ENCODE peak calls at places on chromosomes 12 and 14, in six cellular contexts. E, J, V, L, M and X are unnamed samples.

GRCh38 chr14:102779574-102780315 is 2.5 kb downstream of the TRAF3 start:
- DNase-seq in L (peak; percentile 54), E (peak; percentile 55), V (no peak), J (no peak), M (peak; percentile 52), X (peak; percentile 27)

GRCh38 chr14:100575266-100575995 is 11.8 kb downstream of the BEGAIN start:
- DNase-seq in V (no peak), J (no peak), L (no peak), M (no peak), E (no peak), X (no peak)

GRCh38 chr12:15443611-15444010 is 121.3 kb downstream of the PTPRO start:
- DNase-seq in M (no peak), V (no peak), L (no peak), E (no peak), J (no peak), X (peak; percentile 9)

GRCh38 chr12:94795520-94795919 is 145.2 kb upstream of the TMCC3 start:
- DNase-seq in V (peak; percentile 47), E (peak; percentile 60), M (peak; percentile 47), J (peak; percentile 70), L (peak; percentile 14), X (peak; percentile 67)

GRCh38 chr12:46492471-46493351 is 120.1 kb upstream of the SLC38A2 start:
- DNase-seq in E (peak; percentile 98), V (peak; percentile 93), L (no peak), J (peak; percentile 88), M (peak; percentile 85), X (peak; percentile 94)

GRCh38 chr14:103651585-103651984 is 22.6 kb downstream of the KLC1 start:
- DNase-seq in J (no peak), V (no peak), L (no peak), E (no peak), M (no peak), X (no peak)

GRCh38 chr12:7716391-7716790 is 5.2 kb downstream of the DPPA3 start:
- DNase-seq in E (no peak), J (peak; percentile 52), L (peak; percentile 47), M (no peak), V (no peak), X (peak; percentile 20)

GRCh38 chr12:95922231-95922630 is 20.2 kb downstream of the CCDC38 start:
- DNase-seq in M (peak; percentile 22), J (no peak), E (peak; percentile 12), V (peak; percentile 2), L (peak; percentile 85), X (peak; percentile 83)

GRCh38 chr12:114945351-114945750 is 261.4 kb upstream of the TBX3 start:
- DNase-seq in E (no peak), V (peak; percentile 18), J (no peak), L (no peak), M (peak; percentile 46), X (peak; percentile 48)

GRCh38 chr14:33669111-33669510 is 281.8 kb downstream of the EGLN3 start:
- DNase-seq in E (peak; percentile 24), V (no peak), M (peak; percentile 36), L (no peak), J (no peak), X (peak; percentile 31)

GRCh38 chr12:76866726-76867125 is 12.1 kb downstream of the CSRP2 start:
- DNase-seq in V (peak; percentile 80), E (peak; percentile 13), J (no peak), L (no peak), M (no peak), X (peak; percentile 28)

GRCh38 chr14:99055816-99056215 is 216.2 kb downstream of the BCL11B start:
- DNase-seq in L (no peak), M (no peak), J (no peak), E (no peak), V (no peak), X (no peak)

GRCh38 chr14:75927564-75928087 is 54.2 kb downstream of the TGFB3 start:
- DNase-seq in V (no peak), J (no peak), L (no peak), M (no peak), E (no peak), X (no peak)

GRCh38 chr14:69046468-69046867 is 67.4 kb upstream of the ACTN1 start:
- DNase-seq in L (no peak), J (no peak), V (peak; percentile 90), M (peak; percentile 94), E (peak; percentile 65), X (peak; percentile 94)

GRCh38 chr14:100375273-100375962 is 52.3 kb downstream of the SLC25A47 start:
- DNase-seq in J (peak; percentile 57), V (peak; percentile 96), M (peak; percentile 98), E (peak; percentile 98), L (peak; percentile 94), X (peak; percentile 94)

GRCh38 chr14:96271421-96271762 is 15.4 kb downstream of the BDKRB1 start:
- DNase-seq in L (peak; percentile 53), M (no peak), J (peak; percentile 70), V (no peak), E (no peak), X (no peak)

GRCh38 chr14:50038398-50039119 is 77.8 kb downstream of the VCPKMT start:
- DNase-seq in J (peak; percentile 79), M (peak; percentile 74), L (peak; percentile 82), E (peak; percentile 91), V (peak; percentile 95), X (peak; percentile 100)

GRCh38 chr12:71216725-71217579 is 59.2 kb upstream of the TSPAN8 start:
- DNase-seq in L (peak; percentile 44), V (peak; percentile 17), E (peak; percentile 60), M (peak; percentile 49), J (peak; percentile 36), X (peak; percentile 43)

GRCh38 chr14:33509454-33509853 is 441.4 kb downstream of the EGLN3 start:
- DNase-seq in M (no peak), L (no peak), J (no peak), V (no peak), E (no peak), X (no peak)

GRCh38 chr12:131986361-131986760 is 36.6 kb downstream of the EP400 start:
- DNase-seq in L (no peak), M (no peak), V (no peak), J (no peak), E (no peak), X (no peak)

GRCh38 chr12:131987552-131987951 is 37.8 kb downstream of the EP400 start:
- DNase-seq in J (no peak), V (no peak), M (no peak), L (no peak), E (no peak), X (no peak)

GRCh38 chr12:131983554-131983953 is 33.8 kb downstream of the EP400 start:
- DNase-seq in E (no peak), V (no peak), L (no peak), J (no peak), M (no peak), X (no peak)

GRCh38 chr12:131986847-131987398 is 37.2 kb downstream of the EP400 start:
- DNase-seq in E (no peak), V (no peak), J (no peak), M (no peak), L (peak; percentile 39), X (no peak)

GRCh38 chr12:131985145-131985875 is 35.6 kb downstream of the EP400 start:
- DNase-seq in E (no peak), V (no peak), M (no peak), L (peak; percentile 93), J (no peak), X (no peak)
- TF ChIP-seq CTCF in E (no peak), V (no peak), M (no peak), L (peak; percentile 82), J (no peak), X (no peak)

GRCh38 chr14:76938092-76938500 is 90.4 kb downstream of the IRF2BPL start:
- DNase-seq in J (no peak), M (no peak), L (no peak), E (no peak), V (peak; percentile 66), X (no peak)

GRCh38 chr14:76939015-76939742 is 89.3 kb downstream of the IRF2BPL start:
- DNase-seq in M (no peak), L (no peak), J (no peak), E (no peak), V (no peak), X (no peak)

GRCh38 chr14:76937181-76938091 is 91.1 kb downstream of the IRF2BPL start:
- DNase-seq in E (peak; percentile 88), J (peak; percentile 48), M (peak; percentile 92), L (no peak), V (peak; percentile 87), X (peak; percentile 87)

GRCh38 chr14:76933515-76933914 is 95.0 kb downstream of the IRF2BPL start:
- DNase-seq in M (no peak), L (no peak), E (no peak), V (no peak), J (no peak), X (no peak)

GRCh38 chr14:76936483-76936882 is 92.0 kb downstream of the IRF2BPL start:
- DNase-seq in E (peak; percentile 66), V (peak; percentile 39), L (no peak), M (peak; percentile 80), J (no peak), X (peak; percentile 83)
- H3K4me3 ChIP-seq in E (no peak overlapping the region), V (no peak overlapping the region), L (no peak overlapping the region), M (no peak overlapping the region), J (no peak overlapping the region), X (no peak overlapping the region)

GRCh38 chr12:57713209-57713608 is 19.3 kb downstream of the OS9 start:
- DNase-seq in V (no peak), M (no peak), J (no peak), L (no peak), E (no peak), X (no peak)

GRCh38 chr12:57717131-57717530 is 21.4 kb downstream of the AGAP2 start:
- DNase-seq in L (no peak), M (no peak), V (no peak), J (no peak), E (no peak), X (no peak)

GRCh38 chr12:57716305-57716704 is 22.2 kb downstream of the AGAP2 start:
- DNase-seq in E (no peak), J (no peak), V (no peak), M (no peak), L (no peak), X (no peak)

GRCh38 chr12:57717846-57718640 is 20.5 kb downstream of the AGAP2 start:
- DNase-seq in V (no peak), J (no peak), M (no peak), L (no peak), E (no peak), X (no peak)

DNA sequence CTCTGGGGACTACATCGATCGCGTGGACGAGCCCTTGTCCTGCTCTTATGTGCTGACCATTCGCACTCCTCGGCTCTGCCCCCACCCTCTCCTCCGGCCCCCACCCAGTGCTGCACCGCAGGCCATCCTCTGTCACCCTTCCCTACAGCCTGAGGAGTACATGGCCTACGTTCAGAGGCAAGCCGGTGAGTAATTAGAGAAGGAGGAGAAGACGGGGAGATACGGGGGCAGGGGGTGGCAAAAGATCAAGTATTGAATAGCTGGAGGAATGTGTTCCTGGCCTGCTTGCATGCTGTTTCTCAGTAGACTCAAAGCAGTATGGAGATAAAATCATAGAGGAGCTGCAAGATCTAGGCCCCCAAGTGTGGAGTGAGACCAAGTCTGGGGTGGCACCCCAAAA is 21.9 kb downstream of the OS9 start:
- DNase-seq in V (no peak), L (no peak), J (no peak), E (no peak), M (no peak), X (no peak)
- TF ChIP-seq CTCF in V (no peak), L (no peak), J (no peak), E (no peak), M (no peak), X (no peak)

DNA sequence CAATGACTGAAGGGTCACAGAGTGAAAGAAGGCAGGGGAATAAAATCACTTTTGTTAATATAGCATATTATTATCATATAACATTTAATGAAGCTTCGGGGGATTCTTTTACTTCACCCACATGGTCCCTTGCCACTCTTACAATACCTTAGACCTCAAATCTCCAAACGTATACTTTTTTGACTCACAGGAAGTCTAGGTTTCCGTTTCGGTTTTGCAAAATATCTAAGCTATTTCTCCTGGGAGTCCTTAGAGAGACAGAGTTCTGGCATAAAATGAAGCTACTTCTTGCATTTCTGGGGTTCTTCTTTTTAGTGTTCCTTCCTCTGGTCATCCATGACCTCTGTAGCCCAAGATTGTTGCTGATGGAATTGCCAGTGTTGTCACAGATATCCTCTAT is 590.5 kb upstream of the ATP2B1 start:
- DNase-seq in E (peak; percentile 47), L (peak; percentile 86), M (no peak), J (no peak), V (no peak), X (no peak)
- H3K4me3 ChIP-seq in E (no peak overlapping the region), L (peak overlapping the region; percentile 22), M (no peak overlapping the region), J (no peak overlapping the region), V (no peak overlapping the region), X (no peak overlapping the region)